ENCODE peak calls at places on chromosome 4, in nine cellular contexts. One of them, this sample, is unnamed.
A peak's percentile ranks its signal among the peaks of the same experiment; 100 is the strongest.

GRCh38 chr4:24582235-24582863 is 2.0 kb downstream of the DHX15 start:
- DNase-seq in mucosa of descending colon: no peak
- DNase-seq in Karpas-422: no peak
- DNase-seq in NAMALWA: peak; percentile 19
- DNase-seq in upper lobe of right lung: no peak
- DNase-seq in central memory CD4-positive, alpha-beta T cell: no peak
- DNase-seq in sciatic nerve: no peak
- DNase-seq in activated naive CD8-positive, alpha-beta T cell treated with anti-CD3 and anti-CD28 coated beads, Interleukin-2, amount 50 U/mL, for 24 hours: no peak
- DNase-seq in naive thymus-derived CD8-positive, alpha-beta T cell: no peak
- DNase-seq in this sample: no peak

GRCh38 chr4:646460-646859 is 21.1 kb downstream of the PDE6B start:
- DNase-seq in mucosa of descending colon: peak; percentile 17
- DNase-seq in upper lobe of right lung: no peak
- DNase-seq in sciatic nerve: no peak
- DNase-seq in Karpas-422: no peak
- DNase-seq in activated naive CD8-positive, alpha-beta T cell treated with anti-CD3 and anti-CD28 coated beads, Interleukin-2, amount 50 U/mL, for 24 hours: peak; percentile 27
- DNase-seq in naive thymus-derived CD8-positive, alpha-beta T cell: no peak
- DNase-seq in central memory CD4-positive, alpha-beta T cell: no peak
- DNase-seq in NAMALWA: no peak
- DNase-seq in this sample: no peak

GRCh38 chr4:86816463-86817107 is 32.6 kb downstream of the SLC10A6 start:
- DNase-seq in sciatic nerve: peak; percentile 74
- DNase-seq in mucosa of descending colon: no peak
- DNase-seq in NAMALWA: no peak
- DNase-seq in naive thymus-derived CD8-positive, alpha-beta T cell: no peak
- DNase-seq in activated naive CD8-positive, alpha-beta T cell treated with anti-CD3 and anti-CD28 coated beads, Interleukin-2, amount 50 U/mL, for 24 hours: no peak
- DNase-seq in central memory CD4-positive, alpha-beta T cell: no peak
- DNase-seq in Karpas-422: no peak
- DNase-seq in upper lobe of right lung: no peak
- DNase-seq in this sample: no peak

GRCh38 chr4:140156529-140157171 is 2.7 kb upstream of the MAML3 start:
- DNase-seq in Karpas-422: peak; percentile 91
- DNase-seq in central memory CD4-positive, alpha-beta T cell: no peak
- DNase-seq in activated naive CD8-positive, alpha-beta T cell treated with anti-CD3 and anti-CD28 coated beads, Interleukin-2, amount 50 U/mL, for 24 hours: peak; percentile 25
- DNase-seq in NAMALWA: peak; percentile 84
- DNase-seq in upper lobe of right lung: no peak
- DNase-seq in mucosa of descending colon: no peak
- DNase-seq in naive thymus-derived CD8-positive, alpha-beta T cell: no peak
- DNase-seq in sciatic nerve: no peak
- DNase-seq in this sample: no peak

GRCh38 chr4:127055349-127055748 is 577.4 kb upstream of the INTU start:
- DNase-seq in NAMALWA: no peak
- DNase-seq in naive thymus-derived CD8-positive, alpha-beta T cell: no peak
- DNase-seq in mucosa of descending colon: no peak
- DNase-seq in sciatic nerve: no peak
- DNase-seq in Karpas-422: no peak
- DNase-seq in central memory CD4-positive, alpha-beta T cell: no peak
- DNase-seq in activated naive CD8-positive, alpha-beta T cell treated with anti-CD3 and anti-CD28 coated beads, Interleukin-2, amount 50 U/mL, for 24 hours: no peak
- DNase-seq in upper lobe of right lung: no peak
- DNase-seq in this sample: no peak

GRCh38 chr4:156778606-156779005 is 193.0 kb downstream of the PDGFC start:
- DNase-seq in sciatic nerve: no peak
- DNase-seq in NAMALWA: no peak
- DNase-seq in mucosa of descending colon: no peak
- DNase-seq in central memory CD4-positive, alpha-beta T cell: no peak
- DNase-seq in activated naive CD8-positive, alpha-beta T cell treated with anti-CD3 and anti-CD28 coated beads, Interleukin-2, amount 50 U/mL, for 24 hours: no peak
- DNase-seq in naive thymus-derived CD8-positive, alpha-beta T cell: no peak
- DNase-seq in Karpas-422: no peak
- DNase-seq in upper lobe of right lung: no peak
- DNase-seq in this sample: no peak

GRCh38 chr4:180675368-180675675 is 1567.9 kb upstream of the TENM3 start:
- DNase-seq in activated naive CD8-positive, alpha-beta T cell treated with anti-CD3 and anti-CD28 coated beads, Interleukin-2, amount 50 U/mL, for 24 hours: no peak
- DNase-seq in mucosa of descending colon: no peak
- DNase-seq in naive thymus-derived CD8-positive, alpha-beta T cell: no peak
- DNase-seq in upper lobe of right lung: no peak
- DNase-seq in NAMALWA: peak; percentile 62
- DNase-seq in central memory CD4-positive, alpha-beta T cell: no peak
- DNase-seq in sciatic nerve: no peak
- DNase-seq in Karpas-422: no peak
- DNase-seq in this sample: no peak

GRCh38 chr4:107243141-107243779 is 207.1 kb upstream of the DKK2 start:
- DNase-seq in mucosa of descending colon: peak; percentile 29
- DNase-seq in sciatic nerve: no peak
- DNase-seq in central memory CD4-positive, alpha-beta T cell: no peak
- DNase-seq in upper lobe of right lung: no peak
- DNase-seq in naive thymus-derived CD8-positive, alpha-beta T cell: no peak
- DNase-seq in activated naive CD8-positive, alpha-beta T cell treated with anti-CD3 and anti-CD28 coated beads, Interleukin-2, amount 50 U/mL, for 24 hours: no peak
- DNase-seq in Karpas-422: no peak
- DNase-seq in NAMALWA: no peak
- DNase-seq in this sample: no peak